ENCODE peak calls at places on chromosomes 6 and 20, in seven cellular contexts. D is ovary; Z is A172; L is stimulated activated naive B cell treated with anti-CD40 and anti-IgM and Interleukin-4, amounts not matched to agents 10 μg/mL and 1 μg/mL and 100 μg/mL, for 72 hours; R is midbrain; V is keratinocyte; Y is globus pallidus. I is an unnamed sample.

GRCh38 chr6:152474341-152474740 is 162.8 kb downstream of the SYNE1 start:
- DNase-seq in Z (no peak), V (no peak), L (no peak), Y (no peak), R (no peak), D (no peak), I (no peak)

GRCh38 chr6:166800110-166800509 is 156.2 kb downstream of the RNASET2 start:
- DNase-seq in Y (no peak), Z (no peak), V (no peak), D (no peak), L (no peak), R (no peak), I (no peak)

GRCh38 chr6:126100386-126100785 is 114.0 kb downstream of the TRMT11 start:
- DNase-seq in Y (no peak), R (no peak), Z (no peak), L (no peak), V (peak), D (no peak), I (no peak)

GRCh38 chr6:14354919-14355572 is 237.5 kb downstream of the CD83 start:
- DNase-seq in Y (peak), L (peak), V (peak), D (peak), R (peak), Z (peak), I (peak)

GRCh38 chr20:62723351-62723750 is 14.7 kb downstream of the NTSR1 start:
- DNase-seq in Y (no peak), R (no peak), V (no peak), Z (peak), D (no peak), L (no peak), I (no peak)

GRCh38 chr6:89242574-89243330 is 25.6 kb upstream of the GABRR1 start:
- DNase-seq in R (no peak), Y (peak), Z (peak), V (no peak), L (no peak), D (no peak), I (peak)

GRCh38 chr6:15628499-15629131 is 34.2 kb downstream of the DTNBP1 start:
- DNase-seq in V (no peak), D (no peak), L (no peak), Y (no peak), R (no peak), Z (peak), I (no peak)

GRCh38 chr20:48393311-48393685 is 434.5 kb downstream of the PREX1 start:
- DNase-seq in Y (no peak), L (no peak), R (no peak), V (no peak), D (no peak), Z (no peak), I (no peak)

GRCh38 chr6:73391735-73392134 is 2.9 kb upstream of the DDX43 start:
- DNase-seq in L (no peak), V (no peak), Z (no peak), R (no peak), Y (no peak), D (no peak), I (no peak)

GRCh38 chr20:1561350-1561749 is 3.8 kb upstream of the SIRPD start:
- DNase-seq in L (no peak), Y (no peak), V (no peak), Z (no peak), R (no peak), D (no peak), I (no peak)

GRCh38 chr6:16128759-16129622 is at the start of gene MYLIP:
- DNase-seq in L (peak), V (peak), D (peak), Y (peak), R (peak), Z (peak), I (peak)

GRCh38 chr6:72784581-72784980 is 162.7 kb downstream of the KCNQ5 start:
- DNase-seq in D (no peak), L (no peak), V (peak), Y (no peak), Z (peak), R (no peak), I (no peak)

GRCh38 chr6:16725145-16725864 is 36.0 kb downstream of the ATXN1 start:
- DNase-seq in Z (peak), V (no peak), Y (no peak), D (no peak), R (no peak), L (no peak), I (no peak)

GRCh38 chr6:88490865-88491264 is 324.7 kb upstream of the CNR1 start:
- DNase-seq in L (no peak), V (no peak), Z (no peak), Y (no peak), R (no peak), D (no peak), I (no peak)

GRCh38 chr20:58690851-58691250 is 1.7 kb upstream of the NPEPL1 start:
- DNase-seq in Z (no peak), Y (no peak), V (no peak), D (peak), R (no peak), L (no peak), I (no peak)

GRCh38 chr6:111793711-111794111 is 79.5 kb downstream of the FYN start:
- DNase-seq in L (no peak), Y (no peak), R (no peak), D (no peak), Z (no peak), V (no peak), I (no peak)

GRCh38 chr6:149615805-149616204 is 32.7 kb downstream of the KATNA1 start:
- DNase-seq in L (no peak), R (no peak), V (no peak), D (no peak), Z (no peak), Y (no peak), I (no peak)

GRCh38 chr6:136464874-136465273 is 85.3 kb downstream of the MAP7 start:
- DNase-seq in R (peak), L (no peak), V (no peak), Z (no peak), D (no peak), Y (peak), I (peak)

GRCh38 chr20:1939270-1939595 is 44.0 kb downstream of the SIRPA start:
- DNase-seq in R (no peak), Z (no peak), V (no peak), L (no peak), Y (no peak), D (no peak), I (no peak)

GRCh38 chr6:37906121-37906520 is 86.6 kb downstream of the ZFAND3 start:
- DNase-seq in R (no peak), Z (no peak), V (no peak), Y (no peak), D (no peak), L (no peak), I (no peak)

GRCh38 chr6:7590918-7591302 is 912 bp downstream of the SNRNP48 start:
- DNase-seq in L (no peak), Y (peak), Z (no peak), R (peak), V (no peak), D (no peak), I (peak)

GRCh38 chr6:32112436-32112980 is 3.4 kb upstream of the TNXB start:
- DNase-seq in V (no peak), Z (no peak), Y (no peak), D (no peak), L (no peak), R (no peak), I (no peak)

GRCh38 chr6:48996461-48997119 is 466.5 kb downstream of the MMUT start:
- DNase-seq in L (no peak), Y (no peak), V (no peak), Z (no peak), R (no peak), D (no peak), I (no peak)

GRCh38 chr6:79946242-79946641 is 1.1 kb downstream of the ELOVL4 start:
- DNase-seq in Y (peak), Z (no peak), V (no peak), L (no peak), R (peak), D (no peak), I (peak)

GRCh38 chr20:44031001-44031574 is 116.4 kb downstream of the TOX2 start:
- DNase-seq in V (no peak), Z (no peak), D (no peak), R (no peak), Y (no peak), L (no peak), I (no peak)

GRCh38 chr6:87078983-87079616 is 15.8 kb downstream of the CGA start:
- DNase-seq in R (peak), Y (peak), D (peak), Z (peak), V (peak), L (peak), I (peak)

GRCh38 chr20:4901031-4901818 is 100.1 kb downstream of the SLC23A2 start:
- DNase-seq in R (no peak), L (no peak), V (no peak), Y (no peak), Z (no peak), D (no peak), I (no peak)

GRCh38 chr6:45626087-45626891 is 248.6 kb upstream of the SUPT3H start:
- DNase-seq in Z (peak), R (no peak), L (no peak), Y (no peak), V (no peak), D (no peak), I (no peak)

GRCh38 chr6:19851273-19852089 is 14.3 kb downstream of the ID4 start:
- DNase-seq in V (no peak), L (no peak), Z (peak), R (peak), D (no peak), Y (peak), I (peak)

GRCh38 chr6:117776441-117776840 is 101.2 kb downstream of the NUS1 start:
- DNase-seq in R (no peak), Y (no peak), D (no peak), Z (peak), L (no peak), V (no peak), I (no peak)

GRCh38 chr20:57664924-57665588 is 44.8 kb downstream of the PMEPA1 start:
- DNase-seq in R (no peak), Y (no peak), L (no peak), V (no peak), Z (no peak), D (no peak), I (no peak)

GRCh38 chr6:1228754-1229191 is 83.1 kb upstream of the FOXQ1 start:
- DNase-seq in D (no peak), V (no peak), Z (no peak), Y (no peak), R (no peak), L (no peak), I (no peak)

GRCh38 chr6:3213334-3213695 is 14.1 kb downstream of the TUBB2B start:
- DNase-seq in Y (no peak), V (no peak), Z (no peak), L (no peak), D (no peak), R (no peak), I (no peak)

GRCh38 chr20:57134804-57135203 is 131.6 kb downstream of the BMP7 start:
- DNase-seq in V (no peak), Y (no peak), R (no peak), D (no peak), L (no peak), Z (no peak), I (no peak)

GRCh38 chr20:15642676-15643075 is 930.6 kb downstream of the KIF16B start:
- DNase-seq in R (no peak), D (no peak), L (no peak), V (no peak), Y (no peak), Z (peak), I (no peak)